ENCODE peak calls at places on chromosome X, in seven cellular contexts. One of them, this sample, is unnamed.

GRCh38 chrX:79080131-79080530 is 64.4 kb upstream of the GPR174 start:
- DNase-seq in OCI-LY7: no peak
- DNase-seq in GM12878: no peak
- DNase-seq in GM12865: no peak
- DNase-seq in lung: no peak
- DNase-seq in GM20000: no peak
- DNase-seq in tibial artery: no peak
- DNase-seq in this sample: no peak

GRCh38 chrX:47321386-47321785 is 49.0 kb upstream of the ZNF157 start:
- DNase-seq in OCI-LY7: no peak
- DNase-seq in GM12878: no peak
- DNase-seq in GM12865: no peak
- DNase-seq in lung: peak; percentile 52
- DNase-seq in GM20000: no peak
- DNase-seq in tibial artery: peak; percentile 66
- DNase-seq in this sample: no peak

GRCh38 chrX:130144509-130144908 is 21.1 kb downstream of the AIFM1 start:
- DNase-seq in OCI-LY7: no peak
- DNase-seq in GM12878: no peak
- DNase-seq in GM12865: no peak
- DNase-seq in lung: no peak
- DNase-seq in GM20000: no peak
- DNase-seq in tibial artery: no peak
- DNase-seq in this sample: no peak

GRCh38 chrX:106927700-106928099 is 7.5 kb downstream of the CLDN2 start:
- DNase-seq in OCI-LY7: no peak
- DNase-seq in GM12878: no peak
- DNase-seq in GM12865: no peak
- DNase-seq in lung: no peak
- DNase-seq in GM20000: no peak
- DNase-seq in tibial artery: no peak
- DNase-seq in this sample: no peak

GRCh38 chrX:10932842-10933440 is 178.2 kb upstream of the HCCS start:
- DNase-seq in OCI-LY7: no peak
- DNase-seq in GM12878: no peak
- DNase-seq in GM12865: no peak
- DNase-seq in lung: no peak
- DNase-seq in GM20000: no peak
- DNase-seq in tibial artery: no peak
- DNase-seq in this sample: no peak

GRCh38 chrX:64885850-64886249 is 90.4 kb downstream of the ZC4H2 start:
- DNase-seq in OCI-LY7: peak; percentile 37
- DNase-seq in GM12878: no peak
- DNase-seq in GM12865: peak; percentile 6
- DNase-seq in lung: no peak
- DNase-seq in GM20000: no peak
- DNase-seq in tibial artery: no peak
- DNase-seq in this sample: no peak

GRCh38 chrX:13053171-13053570 is 8.8 kb upstream of the FAM9C start:
- DNase-seq in OCI-LY7: no peak
- DNase-seq in GM12878: no peak
- DNase-seq in GM12865: peak; percentile 66
- DNase-seq in lung: no peak
- DNase-seq in GM20000: no peak
- DNase-seq in tibial artery: no peak
- DNase-seq in this sample: no peak

GRCh38 chrX:108494416-108495095 is 54.9 kb downstream of the COL4A5 start:
- DNase-seq in OCI-LY7: no peak
- DNase-seq in GM12878: no peak
- DNase-seq in GM12865: no peak
- DNase-seq in lung: no peak
- DNase-seq in GM20000: no peak
- DNase-seq in tibial artery: no peak
- DNase-seq in this sample: no peak

GRCh38 chrX:102599950-102600579 is 750 bp downstream of the ARMCX5 start:
- DNase-seq in OCI-LY7: no peak
- DNase-seq in GM12878: no peak
- DNase-seq in GM12865: no peak
- DNase-seq in lung: no peak
- DNase-seq in GM20000: no peak
- DNase-seq in tibial artery: no peak
- DNase-seq in this sample: no peak

GRCh38 chrX:119008122-119008744 is 33.8 kb downstream of the LONRF3 start:
- DNase-seq in OCI-LY7: peak; percentile 16
- DNase-seq in GM12878: no peak
- DNase-seq in GM12865: peak; percentile 20
- DNase-seq in lung: no peak
- DNase-seq in GM20000: peak; percentile 18
- DNase-seq in tibial artery: no peak
- DNase-seq in this sample: peak; percentile 54

GRCh38 chrX:45324941-45325340 is 124.3 kb upstream of the DIPK2B start:
- DNase-seq in OCI-LY7: no peak
- DNase-seq in GM12878: no peak
- DNase-seq in GM12865: no peak
- DNase-seq in lung: no peak
- DNase-seq in GM20000: no peak
- DNase-seq in tibial artery: no peak
- DNase-seq in this sample: no peak

GRCh38 chrX:104432321-104432720 is 133.7 kb upstream of the IL1RAPL2 start:
- DNase-seq in OCI-LY7: no peak
- DNase-seq in GM12878: no peak
- DNase-seq in GM12865: no peak
- DNase-seq in lung: no peak
- DNase-seq in GM20000: no peak
- DNase-seq in tibial artery: no peak
- DNase-seq in this sample: no peak

GRCh38 chrX:10198254-10198653 is 41.5 kb downstream of the CLCN4 start:
- DNase-seq in OCI-LY7: no peak
- DNase-seq in GM12878: no peak
- DNase-seq in GM12865: no peak
- DNase-seq in lung: no peak
- DNase-seq in GM20000: no peak
- DNase-seq in tibial artery: no peak
- DNase-seq in this sample: no peak

GRCh38 chrX:153690466-153690865 is 2.7 kb downstream of the SLC6A8 start:
- DNase-seq in OCI-LY7: no peak
- DNase-seq in GM12878: no peak
- DNase-seq in GM12865: no peak
- DNase-seq in lung: no peak
- DNase-seq in GM20000: no peak
- DNase-seq in tibial artery: no peak
- DNase-seq in this sample: no peak

GRCh38 chrX:7272301-7272700 is 124.3 kb upstream of the PUDP start:
- DNase-seq in OCI-LY7: no peak
- DNase-seq in GM12878: no peak
- DNase-seq in GM12865: no peak
- DNase-seq in lung: no peak
- DNase-seq in GM20000: no peak
- DNase-seq in tibial artery: no peak
- DNase-seq in this sample: no peak

GRCh38 chrX:150616863-150617198 is 48.4 kb downstream of the MTM1 start:
- DNase-seq in OCI-LY7: no peak
- DNase-seq in GM12878: no peak
- DNase-seq in GM12865: no peak
- DNase-seq in lung: no peak
- DNase-seq in GM20000: no peak
- DNase-seq in tibial artery: no peak
- DNase-seq in this sample: no peak

GRCh38 chrX:119325456-119325855 is 73.7 kb upstream of the SLC25A43 start:
- DNase-seq in OCI-LY7: no peak
- DNase-seq in GM12878: no peak
- DNase-seq in GM12865: no peak
- DNase-seq in lung: no peak
- DNase-seq in GM20000: no peak
- DNase-seq in tibial artery: no peak
- DNase-seq in this sample: no peak

GRCh38 chrX:26651755-26652154 is 435.8 kb downstream of the MAGEB5 start:
- DNase-seq in OCI-LY7: peak; percentile 9
- DNase-seq in GM12878: no peak
- DNase-seq in GM12865: peak; percentile 9
- DNase-seq in lung: no peak
- DNase-seq in GM20000: no peak
- DNase-seq in tibial artery: no peak
- DNase-seq in this sample: no peak

GRCh38 chrX:41686788-41687187 is 2.0 kb upstream of the GPR34 start:
- DNase-seq in OCI-LY7: peak; percentile 3
- DNase-seq in GM12878: no peak
- DNase-seq in GM12865: no peak
- DNase-seq in lung: no peak
- DNase-seq in GM20000: no peak
- DNase-seq in tibial artery: no peak
- DNase-seq in this sample: no peak

GRCh38 chrX:97876697-97877407 is 993.1 kb downstream of the RPA4 start:
- DNase-seq in OCI-LY7: no peak
- DNase-seq in GM12878: no peak
- DNase-seq in GM12865: no peak
- DNase-seq in lung: no peak
- DNase-seq in GM20000: no peak
- DNase-seq in tibial artery: no peak
- DNase-seq in this sample: no peak

DNA sequence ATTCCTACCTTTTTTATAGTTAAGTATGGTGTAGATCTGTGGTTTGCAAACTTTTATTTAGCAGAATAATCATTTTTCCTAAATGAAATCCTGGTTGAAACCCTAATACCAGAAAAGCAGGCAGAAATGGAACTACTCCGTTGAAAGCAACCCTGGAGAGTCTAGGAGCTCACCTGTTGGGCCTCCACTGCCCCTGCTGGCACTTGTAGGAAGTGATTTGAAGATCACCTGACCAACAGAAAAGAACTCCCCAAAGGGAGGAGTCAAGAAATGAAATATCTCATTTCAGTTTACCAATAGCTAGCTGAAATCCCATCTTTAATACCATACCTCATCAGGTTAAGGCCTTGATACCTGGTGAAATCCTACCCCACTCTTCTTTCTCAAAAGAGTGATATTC is 277.1 kb downstream of the KLHL13 start:
- DNase-seq in OCI-LY7: peak; percentile 0
- DNase-seq in GM12878: no peak
- DNase-seq in GM12865: peak; percentile 1
- DNase-seq in lung: no peak
- DNase-seq in GM20000: no peak
- DNase-seq in tibial artery: no peak
- DNase-seq in this sample: no peak
- TF ChIP-seq CTCF in OCI-LY7: peak; percentile 46
- TF ChIP-seq CTCF in GM12878: no peak
- TF ChIP-seq CTCF in GM12865: peak; percentile 8
- TF ChIP-seq CTCF in lung: no peak
- TF ChIP-seq CTCF in GM20000: no peak
- TF ChIP-seq CTCF in tibial artery: no peak
- TF ChIP-seq CTCF in this sample: no peak

DNA sequence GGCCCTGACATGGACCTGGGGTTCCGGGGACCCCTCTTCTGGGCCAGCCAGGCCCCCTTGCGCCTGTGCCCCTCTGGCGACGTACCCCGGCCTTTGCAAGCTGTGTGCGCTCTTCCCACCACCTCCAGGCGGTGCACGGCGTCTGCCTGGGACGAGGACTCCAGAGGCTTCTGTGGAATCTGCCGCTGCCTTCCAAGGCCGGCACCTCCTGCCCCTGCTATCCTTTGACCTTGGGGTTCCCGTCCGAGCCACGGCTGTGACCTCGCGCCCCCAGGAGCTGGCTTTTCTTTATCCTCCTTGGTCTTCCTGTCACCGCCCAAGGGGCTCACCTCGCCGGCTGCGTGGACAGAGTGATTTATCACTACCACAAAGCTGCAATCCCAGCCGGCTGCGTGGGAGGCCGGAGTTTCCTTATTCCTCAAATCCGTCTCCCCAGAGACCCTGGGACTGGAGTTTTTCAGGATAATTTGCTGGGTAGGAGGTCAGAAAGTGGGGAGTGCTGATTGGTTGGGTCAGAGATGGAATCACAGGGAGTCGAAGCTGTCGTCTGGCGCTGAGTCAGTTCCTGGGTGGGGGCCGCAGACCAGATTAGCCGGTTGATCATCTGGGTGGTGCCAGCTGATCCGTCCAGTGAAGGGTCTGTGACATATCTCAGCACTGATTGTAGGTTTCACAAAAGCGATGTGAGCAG is 19.9 kb upstream of the PLCXD1 start:
- DNase-seq in OCI-LY7: no peak
- DNase-seq in GM12878: no peak
- DNase-seq in GM12865: no peak
- DNase-seq in lung: no peak
- DNase-seq in GM20000: no peak
- DNase-seq in tibial artery: no peak
- DNase-seq in this sample: no peak
- TF ChIP-seq CTCF in OCI-LY7: no peak
- TF ChIP-seq CTCF in GM12878: no peak
- TF ChIP-seq CTCF in GM12865: no peak
- TF ChIP-seq CTCF in lung: no peak
- TF ChIP-seq CTCF in GM20000: no peak
- TF ChIP-seq CTCF in tibial artery: no peak
- TF ChIP-seq CTCF in this sample: no peak

DNA sequence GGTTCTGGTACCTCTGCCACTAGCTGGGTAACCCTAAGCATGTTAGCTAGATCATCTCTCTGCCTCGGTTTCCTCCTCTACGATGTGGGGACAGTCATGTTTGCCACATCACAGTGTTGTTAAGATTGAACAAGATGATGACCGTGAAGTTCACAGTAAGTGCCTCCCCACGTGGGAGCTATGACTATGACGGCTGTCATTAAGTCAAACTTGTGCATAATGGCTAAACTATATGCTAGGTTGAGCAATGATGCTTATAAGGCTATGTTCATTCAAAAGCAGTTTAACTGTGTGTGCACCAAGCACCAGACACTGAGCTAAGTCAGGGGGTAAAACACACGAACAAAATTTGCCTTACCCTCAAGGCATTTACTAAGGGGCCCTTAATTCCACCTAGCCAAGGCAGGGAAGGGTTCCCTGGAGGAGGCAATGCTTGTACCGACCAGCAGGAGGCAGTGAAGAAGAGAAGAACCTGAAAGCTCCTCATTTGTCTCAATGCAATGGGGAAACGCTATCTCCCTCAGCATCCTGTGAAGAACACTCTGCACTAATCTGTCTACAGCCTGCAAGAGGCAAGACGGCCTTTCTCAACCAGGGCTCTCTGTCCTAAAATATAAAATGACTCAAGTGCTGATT is 52.9 kb downstream of the MAP7D2 start:
- DNase-seq in OCI-LY7: peak; percentile 18
- DNase-seq in GM12878: no peak
- DNase-seq in GM12865: peak; percentile 11
- DNase-seq in lung: no peak
- DNase-seq in GM20000: no peak
- DNase-seq in tibial artery: no peak
- DNase-seq in this sample: no peak
- TF ChIP-seq CTCF in OCI-LY7: peak; percentile 62
- TF ChIP-seq CTCF in GM12878: no peak
- TF ChIP-seq CTCF in GM12865: peak; percentile 22
- TF ChIP-seq CTCF in lung: no peak
- TF ChIP-seq CTCF in GM20000: peak; percentile 14
- TF ChIP-seq CTCF in tibial artery: no peak
- TF ChIP-seq CTCF in this sample: no peak

DNA sequence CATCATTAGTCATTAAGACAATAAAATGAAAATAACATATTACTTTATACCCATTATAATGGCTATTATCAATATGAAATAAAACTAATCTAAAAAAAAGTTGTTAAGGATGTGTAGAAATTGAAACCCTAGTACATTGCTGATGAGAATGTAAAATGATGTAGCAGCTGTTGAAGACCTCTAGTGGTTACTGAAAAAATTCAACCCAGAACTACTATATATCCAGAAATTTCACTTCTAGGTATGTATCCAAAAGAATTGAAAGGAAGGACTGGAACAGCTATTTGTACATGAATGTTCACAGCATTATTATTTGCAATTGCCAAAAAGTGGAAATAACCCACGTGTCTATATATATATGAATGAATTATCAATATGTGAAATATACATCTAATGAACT is 180.3 kb upstream of the KLHL4 start:
- DNase-seq in OCI-LY7: no peak
- DNase-seq in GM12878: no peak
- DNase-seq in GM12865: no peak
- DNase-seq in lung: no peak
- DNase-seq in GM20000: no peak
- DNase-seq in tibial artery: no peak
- DNase-seq in this sample: no peak
- TF ChIP-seq CTCF in OCI-LY7: no peak
- TF ChIP-seq CTCF in GM12878: no peak
- TF ChIP-seq CTCF in GM12865: no peak
- TF ChIP-seq CTCF in lung: no peak
- TF ChIP-seq CTCF in GM20000: no peak
- TF ChIP-seq CTCF in tibial artery: no peak
- TF ChIP-seq CTCF in this sample: no peak